ENCODE peak calls at places on chromosomes 11 and 22, in seven cellular contexts. H is transverse colon, O is thyroid gland, E is A549, I is testis, Q is endothelial cell of umbilical vein, V is ovary. F is an unnamed sample.

GRCh38 chr11:99015634-99016454 is 4.9 kb upstream of the CNTN5 start:
- DNase-seq in H (no peak), O (no peak), E (peak; percentile 1), I (peak; percentile 40), Q (peak; percentile 38), V (no peak), F (no peak)

GRCh38 chr11:76666408-76666807 is 4.1 kb downstream of the LRRC32 start:
- DNase-seq in H (peak; percentile 14), O (peak; percentile 14), E (no peak), I (peak; percentile 32), Q (peak; percentile 84), V (no peak), F (peak; percentile 87)

GRCh38 chr22:47369020-47369419 is 606.6 kb downstream of the TBC1D22A start:
- DNase-seq in H (no peak), O (no peak), E (no peak), I (peak; percentile 4), Q (no peak), V (no peak), F (no peak)

GRCh38 chr11:59173080-59173963 is 1.4 kb downstream of the DTX4 start:
- DNase-seq in H (peak; percentile 41), O (peak; percentile 48), E (no peak), I (peak; percentile 54), Q (no peak), V (peak; percentile 61), F (no peak)

GRCh38 chr22:36386351-36386899 is 1.3 kb downstream of the MYH9 start:
- DNase-seq in H (peak; percentile 69), O (peak; percentile 91), E (no peak), I (peak; percentile 48), Q (peak; percentile 32), V (no peak), F (no peak)

GRCh38 chr11:126231725-126232459 is 20.3 kb downstream of the FAM118B start:
- DNase-seq in H (no peak), O (no peak), E (no peak), I (no peak), Q (peak; percentile 87), V (no peak), F (no peak)

GRCh38 chr11:61904539-61905048 is 12.8 kb downstream of the RAB3IL1 start:
- DNase-seq in H (no peak), O (peak; percentile 56), E (no peak), I (no peak), Q (peak; percentile 21), V (no peak), F (no peak)

GRCh38 chr11:79129702-79130101 is 311.1 kb downstream of the TENM4 start:
- DNase-seq in H (no peak), O (no peak), E (no peak), I (no peak), Q (no peak), V (no peak), F (no peak)

GRCh38 chr11:47306484-47306844 is 36.5 kb downstream of the MADD start:
- DNase-seq in H (no peak), O (no peak), E (no peak), I (no peak), Q (no peak), V (no peak), F (no peak)

GRCh38 chr11:102727890-102728289 is 3.1 kb upstream of the MMP8 start:
- DNase-seq in H (no peak), O (no peak), E (no peak), I (no peak), Q (peak; percentile 89), V (no peak), F (no peak)

GRCh38 chr11:27064086-27064485 is 23.5 kb downstream of the BBOX1 start:
- DNase-seq in H (no peak), O (no peak), E (no peak), I (no peak), Q (no peak), V (no peak), F (no peak)

GRCh38 chr11:35974878-35975578 is 31.2 kb downstream of the LDLRAD3 start:
- DNase-seq in H (no peak), O (peak; percentile 23), E (no peak), I (no peak), Q (no peak), V (no peak), F (no peak)

GRCh38 chr11:44072757-44073658 is 6.9 kb downstream of the ACCS start:
- DNase-seq in H (no peak), O (no peak), E (no peak), I (no peak), Q (no peak), V (no peak), F (no peak)

GRCh38 chr22:50286275-50286674 is 16.1 kb upstream of the MAPK11 start:
- DNase-seq in H (no peak), O (no peak), E (no peak), I (no peak), Q (no peak), V (no peak), F (no peak)

GRCh38 chr11:30424851-30425250 is 101.9 kb downstream of the ARL14EP start:
- DNase-seq in H (no peak), O (peak; percentile 13), E (no peak), I (no peak), Q (no peak), V (no peak), F (no peak)

GRCh38 chr11:34354782-34355181 is 3.0 kb downstream of the ABTB2 start:
- DNase-seq in H (no peak), O (no peak), E (no peak), I (no peak), Q (no peak), V (no peak), F (no peak)

GRCh38 chr22:30286813-30287625 is 2.3 kb downstream of the CASTOR1 start:
- DNase-seq in H (peak; percentile 87), O (peak; percentile 72), E (peak; percentile 67), I (peak; percentile 80), Q (peak; percentile 61), V (peak; percentile 75), F (peak; percentile 95)

GRCh38 chr11:2736577-2737225 is 36.9 kb upstream of the KCNQ1OT1 start:
- DNase-seq in H (peak; percentile 27), O (no peak), E (no peak), I (no peak), Q (no peak), V (no peak), F (no peak)

GRCh38 chr22:37165066-37165465 is 15.3 kb upstream of the IL2RB start:
- DNase-seq in H (no peak), O (no peak), E (no peak), I (no peak), Q (no peak), V (no peak), F (no peak)

GRCh38 chr11:73585834-73586575 is 11.9 kb downstream of the FAM168A start:
- DNase-seq in H (no peak), O (no peak), E (no peak), I (no peak), Q (no peak), V (no peak), F (no peak)

GRCh38 chr11:2748814-2749554 is 49.2 kb upstream of the KCNQ1OT1 start:
- DNase-seq in H (no peak), O (no peak), E (no peak), I (no peak), Q (no peak), V (peak; percentile 16), F (no peak)

DNA sequence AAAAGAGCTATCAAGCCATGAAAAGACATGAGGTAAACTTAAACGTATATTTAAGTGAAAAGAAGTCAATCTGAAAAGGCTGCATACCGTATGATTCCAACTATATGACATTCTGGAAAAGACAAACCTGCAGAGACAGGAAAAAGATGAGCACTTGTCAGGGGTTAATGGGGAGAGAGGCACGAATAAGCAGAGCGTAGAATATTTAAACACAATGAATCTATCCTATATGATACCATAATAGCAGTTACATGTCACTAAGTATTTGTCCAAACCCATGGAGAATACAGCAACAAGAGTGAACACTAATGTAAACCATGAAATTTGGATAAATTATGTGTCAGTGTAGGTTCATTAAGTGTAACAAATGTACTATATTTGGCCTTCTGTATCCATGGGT is 560.3 kb upstream of the ANO3 start:
- DNase-seq in H (no peak), O (no peak), E (no peak), I (no peak), Q (no peak), V (no peak), F (no peak)
- TF ChIP-seq POLR2A in H (no peak), O (no peak), E (no peak), I (no peak), Q (no peak), V (no peak), F (no peak)

DNA sequence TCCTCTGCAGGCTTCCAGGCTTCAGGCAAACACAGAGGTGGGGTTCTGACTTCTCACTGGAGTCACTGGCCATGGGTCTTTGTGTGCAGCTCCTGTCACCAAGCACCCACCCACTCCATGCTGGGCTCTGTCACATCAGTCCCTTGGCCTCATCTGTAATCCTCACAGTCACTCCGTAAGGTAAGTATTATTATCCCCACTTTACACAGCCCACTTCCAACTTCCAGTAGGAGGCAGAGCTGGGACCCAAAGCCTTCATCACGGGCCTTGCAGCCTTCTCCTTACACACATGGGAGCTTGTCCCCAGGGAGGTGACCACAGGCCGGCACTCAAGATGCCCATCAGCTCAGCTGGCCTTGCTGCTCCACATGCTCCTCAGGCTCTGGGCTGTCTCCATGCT is 266.7 kb upstream of the B3GAT1 start:
- DNase-seq in H (no peak), O (no peak), E (no peak), I (no peak), Q (no peak), V (no peak), F (peak; percentile 70)
- TF ChIP-seq CTCF in H (no peak), O (no peak), E (no peak), I (no peak), Q (no peak), V (no peak), F (no peak)

GRCh38 chr11:118915941-118916841 is 9.5 kb downstream of the BCL9L start:
- DNase-seq in H (no peak), O (no peak), E (no peak), I (no peak), Q (no peak), V (peak; percentile 55), F (no peak)

GRCh38 chr11:118917488-118918127 is 8.1 kb downstream of the BCL9L start:
- DNase-seq in H (peak; percentile 77), O (peak; percentile 49), E (no peak), I (peak; percentile 63), Q (no peak), V (peak; percentile 75), F (peak; percentile 84)

GRCh38 chr11:118915396-118915795 is 10.3 kb downstream of the BCL9L start:
- DNase-seq in H (no peak), O (no peak), E (no peak), I (no peak), Q (no peak), V (no peak), F (no peak)

GRCh38 chr11:118918128-118918685 is 7.5 kb downstream of the BCL9L start:
- DNase-seq in H (peak; percentile 92), O (peak; percentile 75), E (no peak), I (peak; percentile 75), Q (peak; percentile 75), V (peak; percentile 79), F (peak; percentile 86)

GRCh38 chr11:118916842-118917388 is 8.8 kb downstream of the BCL9L start:
- DNase-seq in H (peak; percentile 55), O (peak; percentile 53), E (no peak), I (peak; percentile 87), Q (no peak), V (peak; percentile 80), F (peak; percentile 92)
- TF ChIP-seq POLR2A in H (no peak), O (no peak), E (no peak), I (no peak), Q (no peak), V (peak; percentile 48), F (no peak)

DNA sequence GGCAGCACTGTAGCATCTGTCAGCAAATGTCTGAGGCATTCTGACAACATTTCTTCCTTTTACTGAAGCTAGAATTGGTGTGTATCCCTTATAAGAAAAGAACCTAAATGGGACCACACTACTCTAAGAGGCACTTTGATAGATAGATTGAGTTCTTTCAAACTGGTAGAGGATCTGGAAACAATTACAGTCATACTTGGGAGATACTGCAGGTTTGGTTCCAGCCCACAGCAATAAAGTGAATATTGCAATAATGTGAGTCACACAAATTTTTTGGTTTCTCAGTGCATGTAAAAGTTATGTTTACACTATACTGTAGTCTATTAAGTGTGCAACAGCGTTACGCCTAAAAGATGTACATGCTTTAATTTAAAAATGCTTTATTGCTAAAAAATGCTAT is 96.9 kb downstream of the SBF2 start:
- DNase-seq in H (no peak), O (no peak), E (no peak), I (no peak), Q (no peak), V (no peak), F (no peak)
- TF ChIP-seq CTCF in H (no peak), O (no peak), E (no peak), I (no peak), Q (no peak), V (no peak), F (no peak)